ENCODE peak calls at places on chromosomes 4 and X, in five cellular contexts. P is suprapubic skin; O is neuronal stem cell; N is CD8-positive, alpha-beta T cell; M is effector memory CD4-positive, alpha-beta T cell. L is an unnamed sample. For H3K4me1, the result is how much of the 10 kb centered on the place peaks cover.

GRCh38 chr4:173685761-173686260 is 155.8 kb upstream of the HAND2 start:
- DNase-seq in O (no peak), N (no peak), M (no peak), P (no peak), L (no peak)

GRCh38 chrX:151680805-151681204 is 14.5 kb upstream of the PRRG3 start:
- DNase-seq in O (peak), M (peak), P (no peak), N (peak), L (no peak)

GRCh38 chr4:111230265-111230664 is 607.4 kb upstream of the PITX2 start:
- DNase-seq in N (no peak), P (no peak), M (no peak), O (no peak), L (no peak)

GRCh38 chrX:134679226-134679625 is 21.0 kb upstream of the PLAC1 start:
- DNase-seq in O (no peak), P (no peak), N (no peak), M (no peak), L (no peak)

GRCh38 chrX:31333181-31333831 is 261.5 kb upstream of the FTHL17 start:
- DNase-seq in O (no peak), M (no peak), P (no peak), N (no peak), L (no peak)

GRCh38 chrX:27924261-27924660 is 57.0 kb downstream of the DCAF8L1 start:
- DNase-seq in P (no peak), N (no peak), M (no peak), O (no peak), L (no peak)

GRCh38 chr4:79934660-79935059 is 138.4 kb downstream of the ANTXR2 start:
- DNase-seq in N (no peak), P (no peak), M (no peak), O (no peak), L (no peak)

GRCh38 chrX:51614353-51614752 is 4.4 kb downstream of the CENPVL3 start:
- DNase-seq in M (no peak), P (no peak), O (no peak), N (no peak), L (no peak)

GRCh38 chr4:23857353-23857752 is 32.5 kb downstream of the PPARGC1A start:
- DNase-seq in M (no peak), N (no peak), O (no peak), P (no peak), L (no peak)

GRCh38 chr4:35772291-35772690 is 472.0 kb downstream of the ARAP2 start:
- DNase-seq in N (no peak), M (no peak), P (no peak), O (no peak), L (no peak)

GRCh38 chr4:89803036-89803435 is 33.9 kb downstream of the SNCA start:
- DNase-seq in M (no peak), N (no peak), P (no peak), O (no peak), L (no peak)

GRCh38 chrX:26070882-26071281 is 67.3 kb upstream of the MAGEB18 start:
- DNase-seq in N (no peak), M (no peak), O (no peak), P (no peak), L (no peak)

GRCh38 chrX:93868289-93868985 is 194.4 kb downstream of the FAM133A start:
- DNase-seq in N (no peak), M (no peak), P (no peak), O (no peak), L (no peak)

GRCh38 chrX:10741003-10741402 is 120.6 kb upstream of the MID1 start:
- DNase-seq in N (no peak), M (no peak), P (no peak), O (no peak), L (no peak)

GRCh38 chrX:13123857-13124345 is 79.5 kb upstream of the FAM9C start:
- DNase-seq in O (no peak), N (no peak), M (no peak), P (no peak), L (no peak)

GRCh38 chrX:80430826-80431501 is 10.7 kb downstream of the TENT5D start:
- DNase-seq in P (no peak), O (no peak), N (no peak), M (no peak), L (no peak)

GRCh38 chr4:4735870-4736269 is 123.6 kb upstream of the MSX1 start:
- DNase-seq in N (no peak), P (no peak), M (no peak), O (no peak), L (no peak)

GRCh38 chrX:77788050-77788449 is 2.0 kb upstream of the ATRX start:
- DNase-seq in O (no peak), N (no peak), P (no peak), M (no peak), L (no peak)

GRCh38 chrX:15579778-15580747 is 20.7 kb downstream of the ACE2 start:
- DNase-seq in P (no peak), N (no peak), M (no peak), O (no peak), L (no peak)

GRCh38 chrX:150167482-150168324 is 195.4 kb upstream of the MAMLD1 start:
- DNase-seq in O (no peak), P (no peak), M (no peak), N (no peak), L (no peak)

GRCh38 chr4:142355417-142355930 is 490.6 kb downstream of the INPP4B start:
- DNase-seq in P (no peak), O (no peak), N (no peak), M (no peak), L (no peak)

GRCh38 chr4:70721747-70722146 is at the start of gene RUFY3:
- DNase-seq in O (no peak), M (no peak), P (no peak), N (no peak), L (no peak)

GRCh38 chr4:40550900-40551546 is 78.6 kb downstream of the RBM47 start:
- DNase-seq in M (no peak), P (no peak), O (no peak), N (no peak), L (no peak)

GRCh38 chrX:106039920-106040319 is 1.4 kb upstream of the SERPINA7 start:
- DNase-seq in O (no peak), N (no peak), M (no peak), P (no peak), L (no peak)

GRCh38 chr4:41991916-41992767 is 1.8 kb downstream of the SLC30A9 start:
- DNase-seq in N (no peak), P (no peak), M (no peak), O (no peak), L (no peak)

GRCh38 chrX:106897259-106897658 is 5.9 kb downstream of the RIPPLY1 start:
- DNase-seq in N (no peak), O (no peak), M (no peak), P (no peak), L (no peak)

GRCh38 chr4:61094854-61095598 is 105.1 kb upstream of the ADGRL3 start:
- DNase-seq in N (no peak), M (no peak), O (no peak), P (no peak), L (no peak)

GRCh38 chrX:150446995-150447394 is 83.9 kb downstream of the MAMLD1 start:
- DNase-seq in N (no peak), M (no peak), O (no peak), P (no peak), L (no peak)

GRCh38 chrX:132615396-132616131 is 126.7 kb upstream of the MBNL3 start:
- DNase-seq in M (peak), P (no peak), O (peak), N (no peak), L (no peak)

GRCh38 chrX:115486510-115486909 is 74.5 kb upstream of the PLS3 start:
- DNase-seq in N (no peak), M (no peak), P (no peak), O (no peak), L (no peak)

GRCh38 chrX:57121162-57121741 is at the start of gene SPIN2B:
- DNase-seq in N (peak), M (peak), P (peak), O (peak), L (peak)

GRCh38 chr4:7971881-7972500 is 32.3 kb upstream of the AFAP1 start:
- DNase-seq in N (no peak), P (no peak), O (no peak), M (no peak), L (no peak)

GRCh38 chr4:142645478-142646108 is 200.5 kb downstream of the INPP4B start:
- DNase-seq in N (no peak), P (no peak), M (no peak), O (no peak), L (no peak)

DNA sequence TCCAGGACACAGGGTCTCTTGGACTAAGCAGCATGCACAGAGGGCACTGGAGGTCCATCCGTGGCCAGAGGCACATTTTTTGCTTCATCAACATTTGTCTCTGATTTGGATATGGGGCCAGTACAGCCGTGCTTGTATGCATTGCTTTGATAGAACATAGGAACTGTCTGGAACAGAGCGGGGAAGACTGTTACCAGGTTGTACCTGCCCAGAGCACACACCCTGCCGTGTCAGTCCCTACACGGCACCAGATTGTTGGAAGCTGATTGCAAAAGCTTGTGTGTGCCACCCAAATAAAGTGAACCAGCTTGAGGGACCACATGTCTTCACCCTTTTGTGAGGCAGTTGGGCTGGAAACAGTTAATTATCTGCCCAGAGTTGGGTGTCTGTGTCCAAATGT is 21.0 kb downstream of the KLF3 start:
- DNase-seq in P (no peak), O (no peak), M (no peak), N (no peak), L (no peak)
- H3K4me1 ChIP-seq in P (half or more), O (under half), M (under half), N (half or more), L (half or more)

GRCh38 chr4:2486981-2487380 is 18.1 kb downstream of the RNF4 start:
- DNase-seq in P (no peak), M (no peak), O (no peak), N (no peak), L (no peak)
- H3K4me1 ChIP-seq in P (half or more), M (half or more), O (under half), N (half or more), L (under half)

GRCh38 chr4:185838104-185838452 is 26.1 kb upstream of the SORBS2 start:
- DNase-seq in O (no peak), M (no peak), N (no peak), P (no peak), L (no peak)

GRCh38 chr4:185839770-185840169 is 27.8 kb upstream of the SORBS2 start:
- DNase-seq in N (no peak), O (no peak), P (no peak), M (no peak), L (no peak)

GRCh38 chr4:185837415-185838103 is 25.6 kb upstream of the SORBS2 start:
- DNase-seq in M (no peak), O (no peak), N (no peak), P (no peak), L (no peak)

GRCh38 chr4:185839204-185839712 is 27.3 kb upstream of the SORBS2 start:
- DNase-seq in P (no peak), N (no peak), M (no peak), O (peak), L (no peak)

GRCh38 chr4:185838514-185839203 is 26.7 kb upstream of the SORBS2 start:
- DNase-seq in N (no peak), P (no peak), M (no peak), O (no peak), L (no peak)
- H3K4me1 ChIP-seq in N (under half), P (under half), M (under half), O (under half), L (under half)

DNA sequence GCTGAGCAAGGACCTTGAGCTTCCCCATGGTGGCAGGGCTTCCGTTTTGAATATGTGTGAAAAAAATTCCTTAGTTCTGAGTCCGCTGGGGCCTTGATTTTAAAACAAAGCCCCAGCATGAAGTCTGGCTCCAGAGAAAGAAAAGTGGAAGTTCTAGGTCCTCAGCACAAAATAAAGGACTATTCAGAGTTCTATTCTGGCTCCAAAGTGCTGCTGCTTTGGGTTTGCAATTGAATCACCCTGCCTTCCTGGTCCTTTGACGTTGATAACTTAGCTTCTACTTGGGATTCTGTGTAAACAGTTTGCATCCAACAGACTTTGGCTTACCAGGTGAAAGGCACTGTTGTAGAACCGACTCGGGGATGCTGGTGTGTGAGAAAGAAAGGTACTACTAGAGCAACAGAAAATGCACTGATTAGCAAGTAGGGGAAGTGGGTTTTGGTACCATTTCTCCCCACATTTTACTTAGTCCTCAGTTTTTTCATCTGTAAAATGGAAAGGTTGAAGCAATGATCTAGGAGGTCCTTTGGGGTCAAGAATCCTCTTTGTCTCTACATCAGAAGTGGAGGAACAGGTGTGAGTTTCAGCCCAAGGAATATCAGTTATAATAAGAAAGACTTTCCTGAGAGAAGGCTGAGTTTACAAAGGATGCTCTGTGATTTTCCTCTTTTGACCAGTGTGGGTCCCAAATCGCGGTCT is 28.4 kb downstream of the IGFBP7 start:
- DNase-seq in N (no peak), M (no peak), P (no peak), O (no peak), L (no peak)
- H3K4me1 ChIP-seq in N (under half), M (under half), P (under half), O (under half), L (half or more)

GRCh38 chrX:39758791-39759525 is 338.8 kb downstream of the BCOR start:
- DNase-seq in N (no peak), M (no peak), O (no peak), P (no peak), L (no peak)

GRCh38 chrX:39755152-39756032 is 342.4 kb downstream of the BCOR start:
- DNase-seq in O (peak), P (peak), N (no peak), M (no peak), L (no peak)

GRCh38 chrX:39756086-39756883 is 341.5 kb downstream of the BCOR start:
- DNase-seq in N (no peak), M (no peak), O (no peak), P (no peak), L (no peak)

GRCh38 chrX:39759526-39760224 is 338.1 kb downstream of the BCOR start:
- DNase-seq in M (no peak), O (no peak), N (no peak), P (no peak), L (no peak)

GRCh38 chrX:39757971-39758370 is 339.8 kb downstream of the BCOR start:
- DNase-seq in N (no peak), M (no peak), O (no peak), P (no peak), L (no peak)
- H3K4me1 ChIP-seq in N (under half), M (under half), O (under half), P (under half), L (under half)

L was measured in esophagus squamous epithelium.